ENCODE peak calls at places on chromosomes 1 and 21, in ten cellular contexts. A, B, U, L, N, S, Y, E, P and V are unnamed samples.

GRCh38 chr1:203644661-203645510 is 18.3 kb downstream of the ATP2B4 start:
- DNase-seq in A (peak), B (no peak), U (no peak), L (no peak), N (no peak), S (no peak), Y (no peak), E (no peak), P (peak), V (no peak)

GRCh38 chr1:6512245-6512907 is 20.9 kb upstream of the PLEKHG5 start:
- DNase-seq in A (no peak), B (no peak), U (no peak), L (no peak), N (no peak), S (no peak), Y (no peak), E (no peak), P (no peak), V (no peak)

GRCh38 chr1:208272713-208273112 is 28.5 kb upstream of the PLXNA2 start:
- DNase-seq in A (no peak), B (no peak), U (no peak), L (no peak), N (no peak), S (no peak), Y (no peak), E (no peak), P (no peak), V (no peak)

GRCh38 chr1:163928649-163929048 is 606.9 kb downstream of the NUF2 start:
- DNase-seq in A (no peak), B (no peak), U (no peak), L (no peak), N (no peak), S (peak), Y (no peak), E (no peak), P (no peak), V (peak)

GRCh38 chr21:40732243-40732642 is 114.7 kb downstream of the DSCAM start:
- DNase-seq in A (no peak), B (no peak), U (no peak), L (no peak), N (no peak), S (no peak), Y (no peak), E (peak), P (no peak), V (no peak)

GRCh38 chr1:26915204-26915842 is 1.5 kb upstream of the NR0B2 start:
- DNase-seq in A (no peak), B (no peak), U (no peak), L (no peak), N (no peak), S (no peak), Y (no peak), E (no peak), P (no peak), V (no peak)

GRCh38 chr21:42565886-42566523 is 52.4 kb downstream of the SLC37A1 start:
- DNase-seq in A (no peak), B (no peak), U (no peak), L (no peak), N (no peak), S (no peak), Y (no peak), E (no peak), P (no peak), V (no peak)

GRCh38 chr1:180560868-180561600 is 2.3 kb downstream of the OVAAL start:
- DNase-seq in A (no peak), B (no peak), U (no peak), L (no peak), N (no peak), S (no peak), Y (no peak), E (no peak), P (peak), V (no peak)

GRCh38 chr1:150999051-150999674 is 7.5 kb downstream of the MINDY1 start:
- DNase-seq in A (peak), B (peak), U (no peak), L (no peak), N (no peak), S (no peak), Y (no peak), E (peak), P (peak), V (no peak)

GRCh38 chr1:31798086-31798432 is 17.8 kb downstream of the SPOCD1 start:
- DNase-seq in A (no peak), B (no peak), U (no peak), L (no peak), N (no peak), S (no peak), Y (no peak), E (no peak), P (no peak), V (no peak)

GRCh38 chr1:214990619-214991018 is 91.9 kb upstream of the KCNK2 start:
- DNase-seq in A (peak), B (no peak), U (peak), L (no peak), N (no peak), S (no peak), Y (no peak), E (peak), P (peak), V (no peak)

GRCh38 chr1:38242506-38242905 is 195.9 kb upstream of the POU3F1 start:
- DNase-seq in A (no peak), B (no peak), U (no peak), L (no peak), N (no peak), S (no peak), Y (no peak), E (no peak), P (no peak), V (no peak)

GRCh38 chr21:38852278-38852677 is 46.5 kb downstream of the ETS2 start:
- DNase-seq in A (no peak), B (no peak), U (no peak), L (no peak), N (no peak), S (no peak), Y (no peak), E (no peak), P (no peak), V (no peak)

GRCh38 chr1:110150330-110151174 is at the start of gene SLC6A17:
- DNase-seq in A (peak), B (peak), U (no peak), L (peak), N (no peak), S (peak), Y (no peak), E (peak), P (peak), V (no peak)

GRCh38 chr1:205013683-205014367 is 29.2 kb upstream of the CNTN2 start:
- DNase-seq in A (no peak), B (no peak), U (no peak), L (no peak), N (no peak), S (peak), Y (no peak), E (peak), P (no peak), V (no peak)

GRCh38 chr1:154327466-154328317 is 2.4 kb downstream of the ATP8B2 start:
- DNase-seq in A (no peak), B (peak), U (no peak), L (no peak), N (no peak), S (peak), Y (no peak), E (no peak), P (no peak), V (no peak)

GRCh38 chr21:45383111-45383614 is 21.8 kb upstream of the COL18A1 start:
- DNase-seq in A (no peak), B (no peak), U (no peak), L (no peak), N (no peak), S (no peak), Y (no peak), E (no peak), P (no peak), V (no peak)